ENCODE peak calls at places on chromosomes 13 and 19, in ten cellular contexts. R, J, V, U, W, K, I, X, F and D are unnamed samples.

GRCh38 chr13:46641274-46642081 is 88.5 kb downstream of the LRCH1 start:
- DNase-seq in R (no peak), J (no peak), V (no peak), U (no peak), W (no peak), K (no peak), I (no peak), X (no peak), F (no peak), D (no peak)

GRCh38 chr19:29704562-29705558 is 10.2 kb downstream of the C19orf12 start:
- DNase-seq in R (no peak), J (no peak), V (no peak), U (peak), W (no peak), K (no peak), I (no peak), X (no peak), F (no peak), D (no peak)

GRCh38 chr19:10760268-10760944 is 42.5 kb downstream of the DNM2 start:
- DNase-seq in R (peak), J (peak), V (no peak), U (no peak), W (no peak), K (no peak), I (peak), X (no peak), F (no peak), D (peak)

GRCh38 chr13:41304551-41304950 is 6.5 kb upstream of the NAA16 start:
- DNase-seq in R (no peak), J (no peak), V (no peak), U (no peak), W (no peak), K (no peak), I (no peak), X (no peak), F (no peak), D (no peak)

GRCh38 chr19:48329167-48329891 is 4.0 kb downstream of the EMP3 start:
- DNase-seq in R (no peak), J (peak), V (no peak), U (peak), W (peak), K (no peak), I (peak), X (no peak), F (peak), D (peak)

GRCh38 chr19:19152668-19153384 is 14.5 kb upstream of the TMEM161A start:
- DNase-seq in R (no peak), J (no peak), V (no peak), U (no peak), W (no peak), K (no peak), I (no peak), X (no peak), F (no peak), D (no peak)

GRCh38 chr13:102878491-102878890 is 32.7 kb downstream of the ERCC5 start:
- DNase-seq in R (no peak), J (no peak), V (no peak), U (no peak), W (no peak), K (no peak), I (peak), X (no peak), F (no peak), D (no peak)

GRCh38 chr13:109862627-109863026 is 76.2 kb upstream of the IRS2 start:
- DNase-seq in R (no peak), J (peak), V (no peak), U (no peak), W (no peak), K (no peak), I (no peak), X (no peak), F (no peak), D (peak)

GRCh38 chr13:34523401-34523800 is 418.7 kb upstream of the NBEA start:
- DNase-seq in R (no peak), J (peak), V (no peak), U (no peak), W (no peak), K (no peak), I (no peak), X (no peak), F (no peak), D (no peak)

GRCh38 chr19:5718032-5718578 is 1.8 kb downstream of the LONP1 start:
- DNase-seq in R (no peak), J (peak), V (no peak), U (no peak), W (no peak), K (no peak), I (no peak), X (no peak), F (no peak), D (no peak)

GRCh38 chr19:50728084-50728737 is 5.0 kb downstream of the CLEC11A start:
- DNase-seq in R (peak), J (peak), V (no peak), U (peak), W (peak), K (peak), I (peak), X (peak), F (peak), D (no peak)

GRCh38 chr19:33456845-33457220 is 64.8 kb downstream of the PEPD start:
- DNase-seq in R (peak), J (no peak), V (no peak), U (no peak), W (no peak), K (no peak), I (no peak), X (no peak), F (no peak), D (no peak)

GRCh38 chr19:2043864-2044708 is 7.0 kb downstream of the MKNK2 start:
- DNase-seq in R (no peak), J (no peak), V (no peak), U (no peak), W (peak), K (peak), I (no peak), X (no peak), F (peak), D (peak)

GRCh38 chr13:33034897-33035296 is 18.7 kb downstream of the KL start:
- DNase-seq in R (no peak), J (no peak), V (no peak), U (no peak), W (no peak), K (no peak), I (no peak), X (no peak), F (no peak), D (no peak)

GRCh38 chr13:27569405-27569804 is 50.9 kb downstream of the LNX2 start:
- DNase-seq in R (no peak), J (no peak), V (no peak), U (peak), W (no peak), K (no peak), I (no peak), X (no peak), F (no peak), D (no peak)

GRCh38 chr19:48963371-48964204 is 1.5 kb upstream of the FTL start:
- DNase-seq in R (peak), J (peak), V (no peak), U (peak), W (peak), K (no peak), I (peak), X (peak), F (peak), D (peak)

GRCh38 chr19:49059056-49059455 is 1.5 kb upstream of the CGB7 start:
- DNase-seq in R (no peak), J (no peak), V (no peak), U (no peak), W (no peak), K (no peak), I (no peak), X (no peak), F (no peak), D (no peak)

GRCh38 chr13:97239943-97240788 is 18.0 kb downstream of the MBNL2 start:
- DNase-seq in R (no peak), J (no peak), V (no peak), U (no peak), W (no peak), K (no peak), I (no peak), X (no peak), F (no peak), D (no peak)

GRCh38 chr13:110475117-110475516 is 86.4 kb downstream of the RAB20 start:
- DNase-seq in R (no peak), J (no peak), V (no peak), U (no peak), W (peak), K (no peak), I (no peak), X (no peak), F (no peak), D (no peak)

GRCh38 chr19:21398851-21399250 is 1.9 kb downstream of the ZNF493 start:
- DNase-seq in R (no peak), J (no peak), V (no peak), U (no peak), W (no peak), K (no peak), I (no peak), X (no peak), F (no peak), D (no peak)

GRCh38 chr19:13153627-13154240 is 3.5 kb downstream of the IER2 start:
- DNase-seq in R (no peak), J (peak), V (no peak), U (no peak), W (no peak), K (no peak), I (peak), X (no peak), F (no peak), D (peak)

GRCh38 chr19:10617409-10618121 is 7.8 kb upstream of the SLC44A2 start:
- DNase-seq in R (no peak), J (peak), V (no peak), U (no peak), W (no peak), K (no peak), I (no peak), X (no peak), F (no peak), D (peak)

GRCh38 chr13:58343081-58343480 is 711.5 kb downstream of the PCDH17 start:
- DNase-seq in R (no peak), J (no peak), V (no peak), U (no peak), W (no peak), K (no peak), I (no peak), X (no peak), F (no peak), D (peak)

GRCh38 chr13:44648392-44649117 is 72.4 kb upstream of the TSC22D1 start:
- DNase-seq in R (no peak), J (no peak), V (no peak), U (peak), W (no peak), K (no peak), I (peak), X (no peak), F (no peak), D (peak)

GRCh38 chr13:98270819-98271218 is 93.8 kb upstream of the RNF113B start:
- DNase-seq in R (no peak), J (no peak), V (no peak), U (no peak), W (no peak), K (no peak), I (no peak), X (no peak), F (no peak), D (no peak)

GRCh38 chr13:104314926-104315535 is 1248.8 kb upstream of the SLC10A2 start:
- DNase-seq in R (no peak), J (peak), V (no peak), U (no peak), W (no peak), K (no peak), I (no peak), X (no peak), F (no peak), D (no peak)

GRCh38 chr19:18091217-18091608 is 4.5 kb upstream of the IL12RB1 start:
- DNase-seq in R (peak), J (no peak), V (no peak), U (peak), W (peak), K (no peak), I (no peak), X (no peak), F (no peak), D (no peak)

GRCh38 chr13:95793018-95793555 is 116.1 kb downstream of the DNAJC3 start:
- DNase-seq in R (no peak), J (no peak), V (no peak), U (no peak), W (no peak), K (no peak), I (no peak), X (no peak), F (no peak), D (no peak)

GRCh38 chr13:44015133-44015532 is 135.4 kb downstream of the LACC1 start:
- DNase-seq in R (no peak), J (no peak), V (no peak), U (no peak), W (no peak), K (no peak), I (no peak), X (no peak), F (no peak), D (no peak)

GRCh38 chr19:13978721-13979191 is 26.4 kb downstream of the DCAF15 start:
- DNase-seq in R (no peak), J (no peak), V (no peak), U (no peak), W (no peak), K (no peak), I (no peak), X (no peak), F (no peak), D (no peak)

GRCh38 chr19:43767316-43767715 is 12.6 kb upstream of the SMG9 start:
- DNase-seq in R (no peak), J (no peak), V (no peak), U (no peak), W (no peak), K (no peak), I (no peak), X (no peak), F (no peak), D (no peak)